ENCODE peak calls at places on chromosomes 16 and 17, in eight cellular contexts. F is body of pancreas, A is tibial artery, Y is A549, H is breast epithelium, D is osteoblast, T is heart right ventricle, E is uterus. V is an unnamed sample.

GRCh38 chr16:64543401-64543800 is 578.5 kb downstream of the CDH11 start:
- DNase-seq in F (no peak), A (no peak), Y (no peak), H (no peak), D (no peak), T (no peak), E (no peak), V (no peak)

GRCh38 chr17:82881900-82882714 is 42.3 kb upstream of the ZNF750 start:
- DNase-seq in F (peak), A (peak), Y (no peak), H (no peak), D (no peak), T (peak), E (peak), V (no peak)

GRCh38 chr16:73166972-73167550 is 119.1 kb upstream of the ZFHX3 start:
- DNase-seq in F (no peak), A (no peak), Y (no peak), H (no peak), D (no peak), T (no peak), E (no peak), V (no peak)

GRCh38 chr17:76266244-76266938 is 1.2 kb downstream of the UBALD2 start:
- DNase-seq in F (no peak), A (no peak), Y (no peak), H (no peak), D (peak), T (no peak), E (no peak), V (no peak)

GRCh38 chr17:42563543-42563942 is 1.6 kb downstream of the COASY start:
- DNase-seq in F (peak), A (no peak), Y (no peak), H (peak), D (no peak), T (no peak), E (no peak), V (no peak)

GRCh38 chr16:2149630-2150417 is 1.4 kb downstream of the RAB26 start:
- DNase-seq in F (no peak), A (no peak), Y (peak), H (no peak), D (peak), T (no peak), E (no peak), V (peak)

GRCh38 chr16:740764-741505 is at the start of gene CIAO3:
- DNase-seq in F (peak), A (peak), Y (peak), H (peak), D (peak), T (peak), E (peak), V (peak)

GRCh38 chr17:3888343-3889171 is 4.3 kb downstream of the CAMKK1 start:
- DNase-seq in F (peak), A (peak), Y (no peak), H (peak), D (peak), T (peak), E (peak), V (peak)

GRCh38 chr16:29745853-29746345 is at the start of gene C16orf54:
- DNase-seq in F (peak), A (peak), Y (no peak), H (peak), D (no peak), T (peak), E (peak), V (no peak)

GRCh38 chr16:1042076-1042744 is 30.3 kb upstream of the SSTR5 start:
- DNase-seq in F (no peak), A (no peak), Y (no peak), H (no peak), D (no peak), T (no peak), E (no peak), V (no peak)

GRCh38 chr17:21841839-21842238 is 149.5 kb downstream of the KCNJ18 start:
- DNase-seq in F (no peak), A (no peak), Y (no peak), H (no peak), D (no peak), T (no peak), E (no peak), V (no peak)

GRCh38 chr16:80670170-80670865 is 129.5 kb downstream of the DYNLRB2 start:
- DNase-seq in F (no peak), A (no peak), Y (no peak), H (no peak), D (no peak), T (no peak), E (no peak), V (no peak)

GRCh38 chr17:59972778-59973177 is 8.2 kb upstream of the RNFT1 start:
- DNase-seq in F (no peak), A (no peak), Y (no peak), H (no peak), D (no peak), T (no peak), E (no peak), V (no peak)

GRCh38 chr17:45147102-45147580 is 1.1 kb upstream of the HEXIM1 start:
- DNase-seq in F (no peak), A (peak), Y (no peak), H (peak), D (no peak), T (peak), E (no peak), V (no peak)

GRCh38 chr16:46918905-46919792 is 35.0 kb downstream of the GPT2 start:
- DNase-seq in F (peak), A (no peak), Y (no peak), H (no peak), D (peak), T (no peak), E (no peak), V (no peak)

GRCh38 chr17:27458524-27458908 is 2.3 kb downstream of the KSR1 start:
- DNase-seq in F (no peak), A (no peak), Y (no peak), H (no peak), D (no peak), T (no peak), E (no peak), V (peak)
- H3K4me3 ChIP-seq in F (no peak), A (no peak), Y (no peak), H (peak), D (peak), T (peak), E (no peak), V (peak)

GRCh38 chr16:53775106-53775820 is 71.3 kb downstream of the FTO start:
- DNase-seq in F (no peak), A (no peak), Y (peak), H (no peak), D (no peak), T (no peak), E (no peak), V (no peak)

GRCh38 chr16:53779186-53779585 is 75.2 kb downstream of the FTO start:
- DNase-seq in F (no peak), A (no peak), Y (no peak), H (no peak), D (no peak), T (no peak), E (no peak), V (no peak)

GRCh38 chr16:53773150-53773846 is 69.3 kb downstream of the FTO start:
- DNase-seq in F (peak), A (no peak), Y (peak), H (peak), D (no peak), T (no peak), E (no peak), V (peak)

GRCh38 chr16:53773881-53774280 is 69.9 kb downstream of the FTO start:
- DNase-seq in F (no peak), A (no peak), Y (no peak), H (no peak), D (no peak), T (no peak), E (no peak), V (no peak)

DNA sequence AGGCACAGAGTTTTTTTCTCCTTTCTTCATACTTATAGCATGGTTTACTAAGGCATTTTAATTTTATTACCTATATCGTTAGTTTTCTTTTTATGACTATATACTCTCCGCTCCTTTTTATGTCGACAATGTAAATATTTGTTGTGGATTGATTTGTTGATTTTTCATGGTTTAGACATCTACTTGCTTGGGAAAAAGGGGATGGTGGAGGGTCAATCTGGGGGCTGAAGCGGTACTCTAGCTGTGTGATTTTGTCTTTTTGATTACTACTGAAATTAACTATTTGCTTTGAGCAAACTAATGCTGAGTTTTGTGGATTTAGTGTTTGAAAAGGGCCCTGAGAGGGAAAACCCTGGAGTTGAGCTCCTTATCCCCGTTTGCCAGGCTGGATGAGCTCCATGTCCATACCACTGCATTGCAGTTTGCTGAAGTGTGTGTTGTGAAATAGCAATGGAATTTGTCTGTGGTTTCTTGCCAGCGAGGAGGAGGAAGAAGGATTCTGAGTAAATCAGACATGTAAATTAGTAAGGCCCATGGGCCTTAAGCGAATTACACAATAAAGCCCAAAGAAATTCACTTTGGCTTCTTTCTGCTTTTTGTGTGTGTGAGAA is 72.0 kb downstream of the FTO start:
- DNase-seq in F (peak), A (peak), Y (peak), H (peak), D (no peak), T (peak), E (peak), V (no peak)
- H3K4me3 ChIP-seq in F (no peak), A (no peak), Y (peak), H (no peak), D (peak), T (no peak), E (no peak), V (no peak)

GRCh38 chr16:11964761-11965539 is at the start of gene TNFRSF17:
- DNase-seq in F (no peak), A (no peak), Y (no peak), H (no peak), D (no peak), T (no peak), E (no peak), V (no peak)

GRCh38 chr16:11966173-11966572 is 1.2 kb downstream of the TNFRSF17 start:
- DNase-seq in F (no peak), A (no peak), Y (no peak), H (no peak), D (peak), T (no peak), E (no peak), V (no peak)

GRCh38 chr16:11963706-11964105 is 1.3 kb upstream of the TNFRSF17 start:
- DNase-seq in F (no peak), A (no peak), Y (no peak), H (no peak), D (no peak), T (no peak), E (no peak), V (no peak)

GRCh38 chr16:11968577-11968976 is 3.6 kb downstream of the TNFRSF17 start:
- DNase-seq in F (no peak), A (no peak), Y (no peak), H (no peak), D (no peak), T (no peak), E (no peak), V (no peak)

DNA sequence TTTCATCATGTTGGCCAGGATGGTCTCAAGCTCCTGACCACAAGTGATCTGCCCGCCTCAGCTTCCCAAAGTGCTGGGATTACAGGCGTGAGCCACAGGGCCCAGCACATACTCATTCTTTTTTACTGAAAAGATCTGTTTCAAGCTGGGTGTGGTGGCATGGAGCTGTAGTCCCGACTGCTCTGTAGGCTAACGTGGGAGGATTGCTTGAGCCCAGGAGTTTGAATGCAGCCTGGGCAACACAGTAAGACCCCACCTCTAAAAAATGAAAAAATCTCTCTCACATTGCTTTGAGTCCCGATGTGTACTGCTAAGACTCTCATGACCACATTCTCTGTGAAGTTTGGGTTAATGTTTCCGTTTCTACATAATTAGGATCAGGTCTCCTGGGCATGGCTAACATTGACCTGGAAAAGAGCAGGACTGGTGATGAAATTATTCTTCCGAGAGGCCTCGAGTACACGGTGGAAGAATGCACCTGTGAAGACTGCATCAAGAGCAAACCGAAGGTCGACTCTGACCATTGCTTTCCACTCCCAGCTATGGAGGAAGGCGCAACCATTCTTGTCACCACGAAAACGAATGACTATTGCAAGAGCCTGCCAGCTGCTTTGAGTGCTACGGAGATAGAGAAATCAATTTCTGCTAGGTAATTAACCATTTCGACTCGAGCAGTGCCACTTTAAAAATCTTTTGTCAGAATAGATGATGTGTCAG is 2.3 kb downstream of the TNFRSF17 start:
- DNase-seq in F (no peak), A (no peak), Y (no peak), H (no peak), D (no peak), T (no peak), E (no peak), V (no peak)
- H3K4me3 ChIP-seq in F (no peak), A (no peak), Y (no peak), H (no peak), D (no peak), T (no peak), E (no peak), V (no peak)

GRCh38 chr17:78769200-78769773 is 12.8 kb downstream of the CYTH1 start:
- DNase-seq in F (no peak), A (no peak), Y (no peak), H (no peak), D (no peak), T (no peak), E (no peak), V (peak)

GRCh38 chr17:78767806-78768205 is 14.3 kb downstream of the CYTH1 start:
- DNase-seq in F (no peak), A (no peak), Y (no peak), H (no peak), D (no peak), T (no peak), E (no peak), V (no peak)

GRCh38 chr17:78774956-78775571 is 7.0 kb downstream of the CYTH1 start:
- DNase-seq in F (no peak), A (no peak), Y (no peak), H (no peak), D (no peak), T (no peak), E (no peak), V (peak)

GRCh38 chr17:78774456-78774855 is 7.6 kb downstream of the CYTH1 start:
- DNase-seq in F (no peak), A (no peak), Y (no peak), H (no peak), D (no peak), T (no peak), E (no peak), V (no peak)

DNA sequence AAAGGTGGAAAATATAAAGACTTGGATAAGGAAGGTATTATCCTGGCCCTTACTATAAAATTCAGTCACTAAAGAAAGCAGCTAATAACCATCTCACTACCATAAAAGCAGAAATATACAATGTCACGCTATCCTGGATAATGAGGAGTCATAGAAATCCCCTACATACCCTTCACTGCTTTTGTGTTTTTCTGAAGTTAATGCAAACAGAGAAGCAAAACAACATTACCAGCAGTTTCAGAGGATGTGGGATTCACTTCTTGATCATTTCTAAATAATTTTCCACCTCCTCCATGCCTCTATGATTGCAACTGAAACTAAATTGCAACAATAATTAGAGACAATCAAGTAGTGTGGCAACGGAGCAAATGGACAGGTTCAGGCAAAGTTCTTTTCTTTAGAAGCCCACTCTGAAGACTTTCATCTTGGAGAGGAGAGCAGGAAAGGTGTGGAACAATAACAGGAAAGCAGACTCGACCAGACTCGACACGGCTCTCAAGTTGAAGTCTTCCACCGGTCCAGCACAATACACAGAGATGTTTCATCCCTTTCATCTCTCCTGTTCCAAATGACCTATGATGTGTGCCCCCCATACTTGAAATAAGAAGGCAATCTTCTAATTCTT is 10.2 kb downstream of the CYTH1 start:
- DNase-seq in F (no peak), A (no peak), Y (no peak), H (no peak), D (no peak), T (no peak), E (no peak), V (no peak)
- H3K4me3 ChIP-seq in F (no peak), A (no peak), Y (no peak), H (no peak), D (no peak), T (no peak), E (no peak), V (no peak)

GRCh38 chr17:56593741-56594527 is 435 bp downstream of the NOG start:
- DNase-seq in F (peak), A (peak), Y (no peak), H (peak), D (peak), T (peak), E (peak), V (peak)

GRCh38 chr17:56594528-56595418 is 1.3 kb downstream of the NOG start:
- DNase-seq in F (no peak), A (no peak), Y (peak), H (no peak), D (peak), T (no peak), E (no peak), V (peak)

GRCh38 chr17:56593073-56593740 is at the start of gene NOG:
- DNase-seq in F (peak), A (peak), Y (peak), H (no peak), D (peak), T (peak), E (peak), V (peak)

GRCh38 chr17:56595831-56596740 is 2.6 kb downstream of the NOG start:
- DNase-seq in F (no peak), A (no peak), Y (no peak), H (no peak), D (no peak), T (no peak), E (no peak), V (peak)

DNA sequence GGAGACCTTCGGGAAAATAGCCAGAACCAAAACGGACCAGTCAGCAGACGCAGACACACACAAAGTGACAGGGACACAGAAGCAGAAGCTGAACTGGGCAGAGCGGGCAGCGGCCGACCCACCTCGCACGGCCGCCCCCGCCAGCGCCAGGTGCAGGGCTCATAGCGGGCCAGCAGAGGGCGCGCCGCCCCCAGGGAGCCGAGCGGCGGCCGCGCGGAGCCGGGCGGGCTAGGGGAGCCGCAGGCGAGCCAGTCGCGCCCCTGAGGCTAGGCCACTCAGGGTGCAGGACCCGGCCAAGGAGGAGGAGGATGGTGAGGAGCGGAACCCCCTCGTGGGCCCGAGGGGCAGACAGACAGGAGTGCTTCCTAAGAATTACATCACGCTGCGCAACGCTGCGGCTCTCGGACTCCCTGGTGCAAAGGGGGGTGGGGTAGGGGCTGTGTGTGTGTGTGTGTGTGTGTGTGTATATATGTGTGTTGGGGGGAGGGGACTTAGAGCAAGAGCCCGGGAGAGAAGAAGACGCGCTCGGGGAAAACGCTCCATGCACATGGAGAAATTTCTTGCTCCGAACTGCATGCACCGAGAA is 919 bp upstream of the NOG start:
- DNase-seq in F (peak), A (peak), Y (peak), H (peak), D (peak), T (peak), E (peak), V (peak)
- H3K4me3 ChIP-seq in F (no peak), A (peak), Y (peak), H (peak), D (peak), T (peak), E (peak), V (peak)

GRCh38 chr17:66834426-66834918 is 445 bp upstream of the CACNG5 start:
- DNase-seq in F (no peak), A (no peak), Y (no peak), H (no peak), D (peak), T (no peak), E (no peak), V (peak)

GRCh38 chr17:66836063-66837005 is 1.4 kb downstream of the CACNG5 start:
- DNase-seq in F (no peak), A (peak), Y (no peak), H (no peak), D (no peak), T (no peak), E (no peak), V (peak)

GRCh38 chr17:66835476-66835875 is 559 bp downstream of the CACNG5 start:
- DNase-seq in F (no peak), A (peak), Y (no peak), H (no peak), D (peak), T (no peak), E (no peak), V (peak)

GRCh38 chr17:66833201-66833600 is 1.7 kb upstream of the CACNG5 start:
- DNase-seq in F (no peak), A (peak), Y (no peak), H (no peak), D (no peak), T (no peak), E (no peak), V (no peak)

GRCh38 chr17:66834919-66835454 is at the start of gene CACNG5:
- DNase-seq in F (no peak), A (peak), Y (no peak), H (no peak), D (peak), T (no peak), E (no peak), V (peak)
- H3K4me3 ChIP-seq in F (no peak), A (no peak), Y (peak), H (peak), D (no peak), T (no peak), E (no peak), V (peak)